ENCODE peak calls at places on chromosomes 1 and 21, in ten cellular contexts. One of them, this sample, is unnamed.

GRCh38 chr1:192702212-192702993 is 66.5 kb downstream of the RGS13 start:
- DNase-seq in endodermal cell: no peak
- DNase-seq in WTC11: no peak
- DNase-seq in ovary: no peak
- DNase-seq in ascending aorta: no peak
- DNase-seq in HFF-Myc: peak
- DNase-seq in nephron progenitor cell: no peak
- DNase-seq in GM13976: no peak
- DNase-seq in neural crest cell: no peak
- DNase-seq in epithelial cell of esophagus: peak
- DNase-seq in this sample: no peak

GRCh38 chr1:220894924-220895256 is 15.6 kb downstream of the HLX start:
- DNase-seq in endodermal cell: no peak
- DNase-seq in WTC11: no peak
- DNase-seq in ovary: no peak
- DNase-seq in ascending aorta: no peak
- DNase-seq in HFF-Myc: no peak
- DNase-seq in nephron progenitor cell: no peak
- DNase-seq in GM13976: no peak
- DNase-seq in neural crest cell: no peak
- DNase-seq in epithelial cell of esophagus: no peak
- DNase-seq in this sample: no peak

GRCh38 chr1:107682467-107682866 is 282.5 kb downstream of the VAV3 start:
- DNase-seq in endodermal cell: no peak
- DNase-seq in WTC11: no peak
- DNase-seq in ovary: no peak
- DNase-seq in ascending aorta: no peak
- DNase-seq in HFF-Myc: no peak
- DNase-seq in nephron progenitor cell: no peak
- DNase-seq in GM13976: no peak
- DNase-seq in neural crest cell: no peak
- DNase-seq in epithelial cell of esophagus: peak
- DNase-seq in this sample: no peak

GRCh38 chr1:6743189-6744101 is 41.8 kb upstream of the CAMTA1 start:
- DNase-seq in endodermal cell: peak
- DNase-seq in WTC11: peak
- DNase-seq in ovary: peak
- DNase-seq in ascending aorta: peak
- DNase-seq in HFF-Myc: peak
- DNase-seq in nephron progenitor cell: peak
- DNase-seq in GM13976: peak
- DNase-seq in neural crest cell: no peak
- DNase-seq in epithelial cell of esophagus: peak
- DNase-seq in this sample: no peak

GRCh38 chr1:145961425-145962156 is 2.8 kb downstream of the ANKRD34A start:
- DNase-seq in endodermal cell: peak
- DNase-seq in WTC11: peak
- DNase-seq in ovary: peak
- DNase-seq in ascending aorta: no peak
- DNase-seq in HFF-Myc: no peak
- DNase-seq in nephron progenitor cell: peak
- DNase-seq in GM13976: peak
- DNase-seq in neural crest cell: no peak
- DNase-seq in epithelial cell of esophagus: peak
- DNase-seq in this sample: no peak

GRCh38 chr21:43598416-43599120 is 60.7 kb downstream of the HSF2BP start:
- DNase-seq in endodermal cell: no peak
- DNase-seq in WTC11: no peak
- DNase-seq in ovary: no peak
- DNase-seq in ascending aorta: no peak
- DNase-seq in HFF-Myc: no peak
- DNase-seq in nephron progenitor cell: no peak
- DNase-seq in GM13976: no peak
- DNase-seq in neural crest cell: no peak
- DNase-seq in epithelial cell of esophagus: peak
- DNase-seq in this sample: no peak

GRCh38 chr1:200969726-200970521 is 53.6 kb downstream of the KIF21B start:
- DNase-seq in endodermal cell: peak
- DNase-seq in WTC11: no peak
- DNase-seq in ovary: no peak
- DNase-seq in ascending aorta: no peak
- DNase-seq in HFF-Myc: no peak
- DNase-seq in nephron progenitor cell: no peak
- DNase-seq in GM13976: peak
- DNase-seq in neural crest cell: no peak
- DNase-seq in epithelial cell of esophagus: no peak
- DNase-seq in this sample: no peak

GRCh38 chr1:42950146-42950480 is 8.6 kb downstream of the SLC2A1 start:
- DNase-seq in endodermal cell: no peak
- DNase-seq in WTC11: no peak
- DNase-seq in ovary: no peak
- DNase-seq in ascending aorta: no peak
- DNase-seq in HFF-Myc: no peak
- DNase-seq in nephron progenitor cell: no peak
- DNase-seq in GM13976: no peak
- DNase-seq in neural crest cell: no peak
- DNase-seq in epithelial cell of esophagus: no peak
- DNase-seq in this sample: no peak

DNA sequence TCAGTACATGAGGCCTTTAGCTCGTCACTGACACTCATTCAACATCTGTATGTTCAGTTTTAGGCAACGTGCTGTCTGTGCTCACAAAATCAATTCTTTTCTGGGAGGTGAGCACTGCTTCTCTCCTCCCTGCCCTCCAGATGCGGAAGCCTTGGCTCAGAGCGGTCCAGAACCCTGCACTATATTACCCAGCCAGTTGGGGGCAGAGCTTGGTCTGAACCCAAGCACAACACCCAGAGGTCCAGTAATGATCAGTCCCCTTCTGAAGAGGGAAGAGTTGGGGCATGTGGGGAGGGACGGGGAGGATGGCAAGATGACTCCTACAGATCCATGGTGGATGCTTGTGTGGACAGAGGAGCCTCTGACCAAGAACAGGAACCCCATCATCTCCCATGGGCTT is 5.6 kb upstream of the DSCAM start:
- DNase-seq in endodermal cell: no peak
- DNase-seq in WTC11: peak
- DNase-seq in ovary: no peak
- DNase-seq in ascending aorta: no peak
- DNase-seq in HFF-Myc: no peak
- DNase-seq in nephron progenitor cell: no peak
- DNase-seq in GM13976: no peak
- DNase-seq in neural crest cell: no peak
- DNase-seq in epithelial cell of esophagus: no peak
- DNase-seq in this sample: no peak
- TF ChIP-seq CTCF in endodermal cell: peak
- TF ChIP-seq CTCF in WTC11: no peak
- TF ChIP-seq CTCF in ovary: no peak
- TF ChIP-seq CTCF in ascending aorta: no peak
- TF ChIP-seq CTCF in HFF-Myc: no peak
- TF ChIP-seq CTCF in nephron progenitor cell: no peak
- TF ChIP-seq CTCF in GM13976: no peak
- TF ChIP-seq CTCF in neural crest cell: no peak
- TF ChIP-seq CTCF in epithelial cell of esophagus: no peak
- TF ChIP-seq CTCF in this sample: no peak

GRCh38 chr1:177425241-177425640 is 254.5 kb downstream of the BRINP2 start:
- DNase-seq in endodermal cell: no peak
- DNase-seq in WTC11: no peak
- DNase-seq in ovary: no peak
- DNase-seq in ascending aorta: no peak
- DNase-seq in HFF-Myc: no peak
- DNase-seq in nephron progenitor cell: no peak
- DNase-seq in GM13976: no peak
- DNase-seq in neural crest cell: no peak
- DNase-seq in epithelial cell of esophagus: peak
- DNase-seq in this sample: no peak

GRCh38 chr1:177429234-177429633 is 258.5 kb downstream of the BRINP2 start:
- DNase-seq in endodermal cell: no peak
- DNase-seq in WTC11: no peak
- DNase-seq in ovary: no peak
- DNase-seq in ascending aorta: no peak
- DNase-seq in HFF-Myc: no peak
- DNase-seq in nephron progenitor cell: no peak
- DNase-seq in GM13976: no peak
- DNase-seq in neural crest cell: no peak
- DNase-seq in epithelial cell of esophagus: no peak
- DNase-seq in this sample: no peak

GRCh38 chr1:177432897-177433296 is 262.1 kb downstream of the BRINP2 start:
- DNase-seq in endodermal cell: no peak
- DNase-seq in WTC11: no peak
- DNase-seq in ovary: no peak
- DNase-seq in ascending aorta: no peak
- DNase-seq in HFF-Myc: no peak
- DNase-seq in nephron progenitor cell: no peak
- DNase-seq in GM13976: no peak
- DNase-seq in neural crest cell: no peak
- DNase-seq in epithelial cell of esophagus: peak
- DNase-seq in this sample: no peak

GRCh38 chr1:177426533-177426932 is 255.8 kb downstream of the BRINP2 start:
- DNase-seq in endodermal cell: no peak
- DNase-seq in WTC11: no peak
- DNase-seq in ovary: no peak
- DNase-seq in ascending aorta: no peak
- DNase-seq in HFF-Myc: no peak
- DNase-seq in nephron progenitor cell: no peak
- DNase-seq in GM13976: no peak
- DNase-seq in neural crest cell: no peak
- DNase-seq in epithelial cell of esophagus: no peak
- DNase-seq in this sample: no peak

DNA sequence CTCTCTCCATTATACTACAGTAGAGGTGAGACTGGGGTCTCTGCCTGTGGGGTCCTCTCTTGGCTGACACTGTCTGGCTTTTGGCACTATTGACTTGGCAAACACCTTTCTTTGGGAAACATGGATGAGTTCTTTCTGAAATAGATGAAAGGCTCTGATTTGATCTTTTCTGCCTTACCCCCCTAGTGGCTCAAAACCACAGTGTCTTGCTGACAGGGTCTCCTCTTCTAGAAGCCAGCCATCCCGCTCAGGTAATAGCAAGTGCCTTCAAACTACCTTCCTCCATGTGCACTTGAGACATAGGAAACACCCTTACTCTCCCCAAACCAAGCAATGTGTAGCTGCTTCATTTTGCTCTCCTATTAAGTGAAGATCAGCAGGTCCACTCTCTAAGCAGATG is 260.4 kb downstream of the BRINP2 start:
- DNase-seq in endodermal cell: no peak
- DNase-seq in WTC11: no peak
- DNase-seq in ovary: no peak
- DNase-seq in ascending aorta: no peak
- DNase-seq in HFF-Myc: no peak
- DNase-seq in nephron progenitor cell: no peak
- DNase-seq in GM13976: no peak
- DNase-seq in neural crest cell: no peak
- DNase-seq in epithelial cell of esophagus: no peak
- DNase-seq in this sample: no peak
- TF ChIP-seq CTCF in endodermal cell: peak
- TF ChIP-seq CTCF in WTC11: no peak
- TF ChIP-seq CTCF in ovary: no peak
- TF ChIP-seq CTCF in ascending aorta: no peak
- TF ChIP-seq CTCF in HFF-Myc: no peak
- TF ChIP-seq CTCF in nephron progenitor cell: no peak
- TF ChIP-seq CTCF in GM13976: no peak
- TF ChIP-seq CTCF in neural crest cell: no peak
- TF ChIP-seq CTCF in epithelial cell of esophagus: no peak
- TF ChIP-seq CTCF in this sample: no peak

GRCh38 chr1:154328318-154329151 is 3.2 kb downstream of the ATP8B2 start:
- DNase-seq in endodermal cell: peak
- DNase-seq in WTC11: peak
- DNase-seq in ovary: peak
- DNase-seq in ascending aorta: peak
- DNase-seq in HFF-Myc: no peak
- DNase-seq in nephron progenitor cell: peak
- DNase-seq in GM13976: peak
- DNase-seq in neural crest cell: peak
- DNase-seq in epithelial cell of esophagus: peak
- DNase-seq in this sample: peak

GRCh38 chr1:154329551-154330131 is 4.3 kb downstream of the ATP8B2 start:
- DNase-seq in endodermal cell: peak
- DNase-seq in WTC11: no peak
- DNase-seq in ovary: no peak
- DNase-seq in ascending aorta: no peak
- DNase-seq in HFF-Myc: no peak
- DNase-seq in nephron progenitor cell: no peak
- DNase-seq in GM13976: no peak
- DNase-seq in neural crest cell: no peak
- DNase-seq in epithelial cell of esophagus: no peak
- DNase-seq in this sample: no peak

GRCh38 chr1:154330669-154331068 is 5.3 kb downstream of the ATP8B2 start:
- DNase-seq in endodermal cell: no peak
- DNase-seq in WTC11: no peak
- DNase-seq in ovary: no peak
- DNase-seq in ascending aorta: no peak
- DNase-seq in HFF-Myc: no peak
- DNase-seq in nephron progenitor cell: no peak
- DNase-seq in GM13976: no peak
- DNase-seq in neural crest cell: no peak
- DNase-seq in epithelial cell of esophagus: no peak
- DNase-seq in this sample: no peak

GRCh38 chr1:154327466-154328317 is 2.4 kb downstream of the ATP8B2 start:
- DNase-seq in endodermal cell: peak
- DNase-seq in WTC11: no peak
- DNase-seq in ovary: peak
- DNase-seq in ascending aorta: no peak
- DNase-seq in HFF-Myc: no peak
- DNase-seq in nephron progenitor cell: no peak
- DNase-seq in GM13976: no peak
- DNase-seq in neural crest cell: no peak
- DNase-seq in epithelial cell of esophagus: peak
- DNase-seq in this sample: no peak

GRCh38 chr1:154329152-154329521 is 3.8 kb downstream of the ATP8B2 start:
- DNase-seq in endodermal cell: peak
- DNase-seq in WTC11: peak
- DNase-seq in ovary: no peak
- DNase-seq in ascending aorta: no peak
- DNase-seq in HFF-Myc: no peak
- DNase-seq in nephron progenitor cell: peak
- DNase-seq in GM13976: no peak
- DNase-seq in neural crest cell: no peak
- DNase-seq in epithelial cell of esophagus: no peak
- DNase-seq in this sample: no peak
- TF ChIP-seq CTCF in endodermal cell: peak
- TF ChIP-seq CTCF in WTC11: no peak
- TF ChIP-seq CTCF in ovary: no peak
- TF ChIP-seq CTCF in ascending aorta: no peak
- TF ChIP-seq CTCF in HFF-Myc: peak
- TF ChIP-seq CTCF in nephron progenitor cell: peak
- TF ChIP-seq CTCF in GM13976: no peak
- TF ChIP-seq CTCF in neural crest cell: peak
- TF ChIP-seq CTCF in epithelial cell of esophagus: no peak
- TF ChIP-seq CTCF in this sample: no peak

GRCh38 chr1:175629318-175629694 is 114.1 kb downstream of the TNR start:
- DNase-seq in endodermal cell: no peak
- DNase-seq in WTC11: peak
- DNase-seq in ovary: no peak
- DNase-seq in ascending aorta: no peak
- DNase-seq in HFF-Myc: no peak
- DNase-seq in nephron progenitor cell: no peak
- DNase-seq in GM13976: no peak
- DNase-seq in neural crest cell: no peak
- DNase-seq in epithelial cell of esophagus: no peak
- DNase-seq in this sample: no peak

GRCh38 chr1:175632667-175633066 is 110.7 kb downstream of the TNR start:
- DNase-seq in endodermal cell: no peak
- DNase-seq in WTC11: no peak
- DNase-seq in ovary: no peak
- DNase-seq in ascending aorta: no peak
- DNase-seq in HFF-Myc: no peak
- DNase-seq in nephron progenitor cell: no peak
- DNase-seq in GM13976: no peak
- DNase-seq in neural crest cell: no peak
- DNase-seq in epithelial cell of esophagus: no peak
- DNase-seq in this sample: no peak

GRCh38 chr1:175628548-175629317 is 114.7 kb downstream of the TNR start:
- DNase-seq in endodermal cell: no peak
- DNase-seq in WTC11: no peak
- DNase-seq in ovary: no peak
- DNase-seq in ascending aorta: no peak
- DNase-seq in HFF-Myc: no peak
- DNase-seq in nephron progenitor cell: no peak
- DNase-seq in GM13976: no peak
- DNase-seq in neural crest cell: no peak
- DNase-seq in epithelial cell of esophagus: no peak
- DNase-seq in this sample: no peak

GRCh38 chr1:175633801-175634200 is 109.6 kb downstream of the TNR start:
- DNase-seq in endodermal cell: no peak
- DNase-seq in WTC11: no peak
- DNase-seq in ovary: no peak
- DNase-seq in ascending aorta: no peak
- DNase-seq in HFF-Myc: no peak
- DNase-seq in nephron progenitor cell: no peak
- DNase-seq in GM13976: no peak
- DNase-seq in neural crest cell: no peak
- DNase-seq in epithelial cell of esophagus: no peak
- DNase-seq in this sample: no peak

DNA sequence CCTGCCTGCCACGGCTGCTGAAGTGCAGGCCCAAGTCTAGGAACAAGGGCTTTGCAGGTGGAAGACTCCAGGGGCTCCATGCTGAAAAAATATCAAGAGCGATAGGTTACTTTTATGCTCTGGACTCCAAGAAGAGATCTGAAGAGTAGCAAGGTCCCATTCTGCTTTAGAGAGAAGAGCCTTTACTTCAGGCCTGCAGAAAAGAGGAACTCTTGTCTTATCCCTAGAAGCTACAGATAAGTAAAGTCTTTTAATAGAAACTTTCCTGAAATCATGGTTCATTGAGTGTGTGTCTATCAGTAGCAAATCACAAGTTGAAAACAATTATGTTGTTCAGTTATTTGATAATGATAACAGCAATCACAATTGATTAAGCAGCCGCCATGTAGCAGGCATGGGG is 113.3 kb downstream of the TNR start:
- DNase-seq in endodermal cell: no peak
- DNase-seq in WTC11: no peak
- DNase-seq in ovary: no peak
- DNase-seq in ascending aorta: no peak
- DNase-seq in HFF-Myc: no peak
- DNase-seq in nephron progenitor cell: no peak
- DNase-seq in GM13976: no peak
- DNase-seq in neural crest cell: no peak
- DNase-seq in epithelial cell of esophagus: no peak
- DNase-seq in this sample: no peak
- TF ChIP-seq CTCF in endodermal cell: no peak
- TF ChIP-seq CTCF in WTC11: no peak
- TF ChIP-seq CTCF in ovary: no peak
- TF ChIP-seq CTCF in ascending aorta: no peak
- TF ChIP-seq CTCF in HFF-Myc: no peak
- TF ChIP-seq CTCF in nephron progenitor cell: no peak
- TF ChIP-seq CTCF in GM13976: no peak
- TF ChIP-seq CTCF in neural crest cell: no peak
- TF ChIP-seq CTCF in epithelial cell of esophagus: no peak
- TF ChIP-seq CTCF in this sample: no peak